ENCODE peak calls at places on chromosomes 4 and X, in ten cellular contexts. B, S, F, J, D, Z, V, X, G and M are unnamed samples. For H3K4me1 and H4K20me1, the result is how much of the 10 kb centered on the place peaks cover.

GRCh38 chrX:16754019-16754418 is 32.2 kb upstream of the TXLNG start:
- DNase-seq in G (no peak), B (no peak), V (no peak), S (no peak), F (no peak), D (no peak), J (no peak), X (no peak), Z (no peak), M (no peak)

GRCh38 chrX:34918856-34919255 is 23.7 kb upstream of the FAM47B start:
- DNase-seq in F (peak), X (peak), J (peak), D (peak), B (peak), V (peak), Z (no peak), S (peak), G (peak), M (no peak)

GRCh38 chr4:24364249-24364648 is 220.1 kb downstream of the DHX15 start:
- DNase-seq in D (no peak), G (no peak), Z (no peak), J (no peak), B (no peak), X (no peak), S (no peak), F (no peak), V (no peak), M (no peak)

GRCh38 chr4:88613417-88613875 is 21.2 kb downstream of the HERC3 start:
- DNase-seq in B (no peak), Z (no peak), F (no peak), D (no peak), J (no peak), V (no peak), X (peak), S (no peak), G (no peak), M (peak)

GRCh38 chr4:55543858-55544257 is 2.9 kb downstream of the CLOCK start:
- DNase-seq in F (peak), S (no peak), D (peak), Z (peak), X (no peak), G (no peak), V (peak), J (no peak), B (peak), M (peak)

GRCh38 chrX:126237524-126237923 is 71.4 kb upstream of the DCAF12L2 start:
- DNase-seq in V (no peak), X (no peak), J (no peak), G (no peak), B (no peak), F (no peak), D (no peak), Z (no peak), S (no peak), M (no peak)

GRCh38 chrX:38352362-38352761 is at the start of gene OTC:
- DNase-seq in B (no peak), F (no peak), Z (no peak), V (no peak), S (no peak), J (no peak), G (no peak), D (no peak), X (no peak), M (no peak)

GRCh38 chr4:39353478-39354177 is 12.5 kb downstream of the RFC1 start:
- DNase-seq in X (no peak), F (no peak), B (peak), S (peak), G (no peak), J (no peak), Z (no peak), D (peak), V (peak), M (peak)

GRCh38 chr4:128162434-128162833 is 101.3 kb downstream of the LARP1B start:
- DNase-seq in S (no peak), D (peak), B (no peak), Z (no peak), F (peak), V (peak), X (peak), J (no peak), G (no peak), M (no peak)

GRCh38 chr4:47383829-47384427 is 79.6 kb downstream of the COMMD8 start:
- DNase-seq in G (peak), X (peak), S (peak), Z (peak), J (no peak), B (peak), V (peak), D (peak), F (peak), M (peak)

GRCh38 chr4:118280501-118281218 is 72.1 kb downstream of the PRSS12 start:
- DNase-seq in X (peak), G (peak), F (peak), V (peak), S (peak), Z (peak), D (peak), B (peak), J (peak), M (peak)

GRCh38 chr4:99885063-99885664 is 9.1 kb downstream of the LAMTOR3 start:
- DNase-seq in V (peak), G (peak), B (peak), J (no peak), D (peak), Z (peak), S (peak), X (peak), F (peak), M (peak)

GRCh38 chrX:132489256-132490085 is 633 bp upstream of the MBNL3 start:
- DNase-seq in F (peak), G (no peak), X (peak), B (peak), D (peak), S (peak), V (peak), Z (no peak), J (peak), M (peak)

GRCh38 chrX:96906741-96907140 is 23.0 kb downstream of the RPA4 start:
- DNase-seq in X (no peak), F (peak), J (no peak), V (peak), D (peak), B (peak), S (peak), Z (no peak), G (no peak), M (no peak)

GRCh38 chrX:107678957-107679740 is 50.8 kb downstream of the PRPS1 start:
- DNase-seq in B (peak), V (peak), F (no peak), J (peak), D (peak), Z (no peak), G (no peak), S (peak), X (no peak), M (peak)

GRCh38 chrX:1222511-1223252 is 10.2 kb upstream of the CRLF2 start:
- DNase-seq in G (peak), S (peak), D (no peak), V (no peak), F (peak), J (no peak), B (peak), X (no peak), Z (no peak), M (no peak)

GRCh38 chr4:2135083-2135482 is 76.0 kb downstream of the NAT8L start:
- DNase-seq in J (no peak), S (no peak), B (peak), X (no peak), G (no peak), V (peak), D (peak), Z (no peak), F (no peak), M (no peak)

GRCh38 chr4:7210818-7211217 is 18.5 kb downstream of the SORCS2 start:
- DNase-seq in J (no peak), V (peak), X (no peak), G (no peak), D (peak), B (peak), F (peak), S (no peak), Z (no peak), M (no peak)

GRCh38 chrX:1500701-1501624 is 36.0 kb downstream of the P2RY8 start:
- DNase-seq in X (no peak), G (no peak), V (no peak), S (no peak), D (no peak), F (no peak), J (no peak), B (no peak), Z (no peak), M (peak)

GRCh38 chr4:186684889-186685309 is 38.8 kb downstream of the FAT1 start:
- DNase-seq in X (peak), Z (no peak), D (no peak), V (no peak), G (peak), F (peak), B (no peak), S (no peak), J (no peak), M (no peak)

GRCh38 chr4:110897779-110898178 is 274.9 kb upstream of the PITX2 start:
- DNase-seq in X (peak), F (no peak), D (no peak), Z (no peak), B (no peak), G (no peak), S (no peak), V (no peak), J (no peak), M (no peak)

GRCh38 chrX:154748712-154749339 is 2.1 kb downstream of the GAB3 start:
- DNase-seq in F (peak), S (peak), G (peak), D (peak), J (no peak), X (peak), B (peak), V (peak), Z (no peak), M (peak)

GRCh38 chr4:43238018-43238417 is 345.5 kb downstream of the GRXCR1 start:
- DNase-seq in J (no peak), B (no peak), Z (no peak), X (no peak), G (no peak), V (no peak), F (no peak), S (no peak), D (no peak), M (no peak)

GRCh38 chr4:140756292-140757219 is at the start of gene TBC1D9:
- DNase-seq in D (peak), Z (peak), X (peak), B (peak), G (peak), S (peak), F (peak), J (peak), V (peak), M (peak)

GRCh38 chrX:101362116-101362515 is 13.6 kb upstream of the TIMM8A start:
- DNase-seq in V (no peak), G (no peak), D (no peak), F (no peak), J (no peak), B (no peak), Z (no peak), S (no peak), X (no peak), M (no peak)

GRCh38 chr4:186829740-186830449 is 106.2 kb upstream of the FAT1 start:
- DNase-seq in F (peak), J (no peak), D (peak), Z (peak), B (no peak), G (peak), S (no peak), V (peak), X (no peak), M (no peak)

GRCh38 chr4:80454040-80454439 is 118.5 kb downstream of the CFAP299 start:
- DNase-seq in B (peak), D (peak), F (peak), Z (peak), J (no peak), G (no peak), S (peak), V (no peak), X (no peak), M (no peak)

GRCh38 chr4:147625733-147626132 is 8.5 kb downstream of the TMEM184C start:
- DNase-seq in F (peak), J (no peak), D (no peak), X (peak), Z (no peak), G (no peak), V (no peak), B (no peak), S (no peak), M (no peak)

GRCh38 chrX:27735914-27736313 is 71.9 kb upstream of the MAGEB10 start:
- DNase-seq in G (no peak), V (no peak), Z (no peak), J (no peak), B (no peak), S (no peak), D (no peak), F (no peak), X (no peak), M (no peak)

GRCh38 chr4:16204505-16204904 is 21.8 kb downstream of the TAPT1 start:
- DNase-seq in Z (no peak), D (no peak), S (no peak), B (no peak), J (no peak), X (no peak), F (no peak), V (no peak), G (no peak), M (no peak)

GRCh38 chrX:71053217-71053621 is 14.9 kb downstream of the SNX12 start:
- DNase-seq in J (peak), G (no peak), X (peak), V (peak), Z (no peak), B (no peak), D (no peak), F (no peak), S (no peak), M (no peak)

GRCh38 chrX:42414057-42414456 is 363.9 kb downstream of the PPP1R2C start:
- DNase-seq in G (no peak), D (no peak), X (no peak), S (no peak), Z (no peak), J (no peak), V (no peak), F (no peak), B (no peak), M (no peak)

GRCh38 chr4:185902654-185903053 is 90.7 kb upstream of the SORBS2 start:
- DNase-seq in G (no peak), V (peak), J (no peak), B (peak), D (peak), F (peak), X (no peak), Z (no peak), S (peak), M (no peak)

GRCh38 chr4:139934786-139935330 is 219.1 kb downstream of the MAML3 start:
- DNase-seq in D (no peak), B (no peak), S (peak), J (no peak), V (no peak), X (no peak), Z (no peak), F (no peak), G (no peak), M (no peak)

GRCh38 chr4:150217192-150217591 is 138.9 kb downstream of the DCLK2 start:
- DNase-seq in Z (no peak), S (peak), F (peak), J (no peak), V (peak), D (peak), B (peak), G (peak), X (peak), M (peak)

GRCh38 chr4:147518846-147519767 is 38.2 kb downstream of the EDNRA start:
- DNase-seq in J (peak), F (peak), X (peak), S (peak), V (peak), D (peak), G (peak), B (peak), Z (peak), M (peak)

GRCh38 chr4:170259631-170260153 is 169.9 kb upstream of the AADAT start:
- DNase-seq in X (peak), B (peak), V (peak), J (peak), D (peak), S (peak), Z (peak), G (peak), F (peak), M (peak)

GRCh38 chr4:71268156-71268555 is 70.7 kb upstream of the SLC4A4 start:
- DNase-seq in Z (no peak), S (no peak), B (peak), J (no peak), X (no peak), G (no peak), V (peak), D (peak), F (peak), M (no peak)

GRCh38 chr4:168673476-168673875 is 176.6 kb downstream of the PALLD start:
- DNase-seq in J (no peak), S (no peak), D (no peak), B (no peak), F (no peak), Z (no peak), V (no peak), X (no peak), G (no peak), M (no peak)
- H3K4me1 ChIP-seq in J (under half), S (under half), D (under half), B (under half), F (under half), Z (under half), V (under half), X (under half), G (under half), M (under half)

DNA sequence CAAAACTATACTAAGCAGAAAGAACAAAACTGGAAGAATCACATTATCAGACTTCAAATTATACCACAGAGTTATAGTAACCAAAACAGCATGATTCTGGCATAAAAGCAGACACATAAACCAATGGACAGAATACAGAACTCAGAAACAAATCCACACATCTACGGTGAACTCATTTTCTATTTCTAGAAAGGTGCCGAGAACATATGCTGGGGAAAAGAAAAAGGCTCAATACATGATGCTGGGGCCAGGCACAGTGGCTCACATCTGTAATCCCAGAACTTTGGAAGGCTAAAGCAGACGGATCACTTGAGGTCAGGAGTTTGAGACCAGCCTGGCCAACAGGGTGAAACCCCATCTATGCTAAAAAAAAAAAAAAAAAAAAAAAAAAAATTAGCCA is 52.7 kb downstream of the ATRX start:
- DNase-seq in Z (no peak), F (no peak), X (no peak), G (no peak), D (no peak), B (no peak), V (no peak), J (no peak), S (no peak), M (no peak)
- H4K20me1 ChIP-seq in Z (under half), F (under half), X (under half), G (under half), D (under half), B (under half), V (under half), J (under half), S (under half), M (under half)

GRCh38 chr4:87005690-87006461 is 71.1 kb downstream of the AFF1 start:
- DNase-seq in X (peak), G (no peak), J (no peak), V (peak), S (no peak), F (peak), D (no peak), B (peak), Z (no peak), M (peak)

GRCh38 chr4:87005369-87005689 is 70.5 kb downstream of the AFF1 start:
- DNase-seq in D (no peak), S (no peak), X (no peak), F (no peak), J (no peak), V (peak), Z (no peak), B (no peak), G (no peak), M (peak)

GRCh38 chr4:87007345-87008181 is 72.8 kb downstream of the AFF1 start:
- DNase-seq in S (peak), J (no peak), Z (no peak), X (peak), D (peak), F (peak), G (no peak), V (peak), B (peak), M (peak)

GRCh38 chr4:87009095-87009648 is 74.4 kb downstream of the AFF1 start:
- DNase-seq in F (no peak), D (no peak), X (no peak), B (no peak), G (no peak), V (no peak), S (no peak), Z (no peak), J (no peak), M (peak)

GRCh38 chr4:87006531-87007344 is 71.9 kb downstream of the AFF1 start:
- DNase-seq in D (peak), B (peak), V (peak), Z (peak), G (peak), F (peak), S (peak), J (peak), X (peak), M (peak)
- H3K4me1 ChIP-seq in D (under half), B (under half), V (under half), Z (under half), G (half or more), F (under half), S (under half), J (under half), X (half or more), M (half or more)

DNA sequence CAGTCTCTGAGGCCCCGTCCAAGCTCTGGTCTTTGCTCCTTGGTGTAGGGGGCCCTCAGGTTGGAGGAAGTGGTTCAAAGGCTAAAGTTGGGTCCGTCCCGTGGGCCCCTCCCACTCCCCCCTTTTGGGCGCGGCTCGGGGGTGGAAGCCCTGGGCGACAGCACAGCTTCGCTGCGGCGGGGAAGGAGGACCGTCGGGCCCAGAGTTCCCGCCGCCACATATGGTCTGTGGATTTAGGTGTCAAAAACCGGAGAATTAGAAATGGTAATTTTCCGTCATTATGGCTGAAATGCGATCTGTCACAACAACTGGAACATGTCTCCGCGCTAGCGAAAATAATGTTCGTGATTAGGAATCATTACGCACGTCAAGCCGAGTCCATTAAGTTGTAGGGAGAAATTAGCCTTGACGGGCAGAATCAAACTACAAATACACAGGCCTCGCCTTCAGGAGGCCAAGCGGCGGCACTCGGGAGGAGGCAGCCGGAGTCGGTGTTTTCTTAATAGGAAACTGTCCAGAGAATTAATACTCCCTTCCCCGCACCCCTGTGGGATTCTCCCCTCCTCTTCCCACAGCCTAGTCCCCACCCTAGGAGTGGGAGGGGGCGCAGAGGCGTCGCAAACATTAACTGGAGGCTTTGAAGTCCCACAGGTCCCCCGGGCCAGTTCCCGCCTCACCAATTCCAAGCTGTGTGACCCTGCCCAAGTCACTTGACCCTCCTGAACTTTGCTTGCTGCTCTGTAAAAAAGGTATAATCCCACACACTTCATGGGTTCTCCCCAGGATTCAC is 15.0 kb downstream of the NKX3-2 start:
- DNase-seq in G (no peak), B (no peak), X (no peak), J (no peak), D (no peak), V (no peak), F (no peak), Z (no peak), S (no peak), M (no peak)
- H4K20me1 ChIP-seq in G (under half), B (under half), X (under half), J (under half), D (under half), V (under half), F (under half), Z (under half), S (under half), M (under half)

DNA sequence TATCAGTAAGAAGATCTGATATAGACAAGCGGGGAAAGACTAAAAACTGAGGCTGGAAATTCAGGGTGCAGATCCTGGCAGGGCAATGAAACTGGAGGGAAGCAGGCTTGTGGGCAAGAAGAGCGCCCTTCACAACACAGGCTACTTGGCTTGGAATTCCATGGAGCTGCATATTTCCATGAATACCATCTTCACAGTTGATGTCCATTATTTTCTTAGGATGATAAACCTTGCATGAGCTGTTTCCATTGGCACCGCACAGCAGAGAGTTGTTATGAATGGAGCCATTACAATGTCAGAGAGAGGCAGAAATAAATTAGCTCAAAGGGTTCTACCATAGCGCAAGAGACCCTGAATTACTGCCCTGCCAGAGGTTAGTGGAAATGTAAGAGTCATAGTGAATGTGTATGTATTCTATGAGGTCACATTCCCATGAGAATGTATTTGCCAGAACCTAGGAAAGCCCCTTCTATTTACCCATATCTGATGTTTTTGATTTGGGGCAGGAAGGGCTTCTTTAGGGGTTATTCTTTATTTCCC is 215.5 kb downstream of the PALLD start:
- DNase-seq in S (no peak), D (no peak), B (no peak), J (no peak), Z (no peak), V (no peak), F (no peak), X (no peak), G (no peak), M (no peak)
- H3K4me1 ChIP-seq in S (under half), D (under half), B (under half), J (under half), Z (under half), V (under half), F (under half), X (under half), G (under half), M (under half)